ENCODE peak calls at places on chromosomes 7 and 10, in seven cellular contexts. P is PC-3; H is neuronal stem cell; B is Panc1; O is H9; U is mesenchymal stem cell; X is CD4-positive, alpha-beta T cell. Q is an unnamed sample.

GRCh38 chr7:129468087-129468486 is 33.9 kb downstream of the STRIP2 start:
- DNase-seq in P (no peak), H (no peak), B (no peak), O (no peak), U (peak; percentile 46), X (no peak), Q (no peak)

GRCh38 chr7:105521027-105521730 is 892 bp downstream of the PUS7 start:
- DNase-seq in P (peak; percentile 58), H (peak; percentile 49), B (no peak), O (peak; percentile 45), U (peak; percentile 82), X (peak; percentile 20), Q (peak; percentile 77)

GRCh38 chr7:10756981-10757380 is 216.7 kb upstream of the PHF14 start:
- DNase-seq in P (no peak), H (no peak), B (no peak), O (no peak), U (no peak), X (no peak), Q (no peak)

GRCh38 chr7:137096607-137097006 is 228.2 kb downstream of the CHRM2 start:
- DNase-seq in P (no peak), H (no peak), B (no peak), O (no peak), U (no peak), X (no peak), Q (no peak)

GRCh38 chr7:2551418-2551817 is 3.9 kb downstream of the BRAT1 start:
- DNase-seq in P (no peak), H (no peak), B (no peak), O (no peak), U (no peak), X (no peak), Q (no peak)

GRCh38 chr7:50657341-50657873 is 92.2 kb upstream of the DDC start:
- DNase-seq in P (no peak), H (no peak), B (no peak), O (no peak), U (peak; percentile 34), X (no peak), Q (no peak)

GRCh38 chr10:88070080-88070880 is 206.9 kb downstream of the PTEN start:
- DNase-seq in P (no peak), H (no peak), B (no peak), O (no peak), U (peak; percentile 94), X (no peak), Q (no peak)

GRCh38 chr7:70693300-70693689 is 438.6 kb upstream of the GALNT17 start:
- DNase-seq in P (no peak), H (no peak), B (no peak), O (no peak), U (peak; percentile 34), X (no peak), Q (no peak)

GRCh38 chr7:139559364-139560105 is 36.0 kb downstream of the CLEC2L start:
- DNase-seq in P (no peak), H (no peak), B (no peak), O (no peak), U (no peak), X (no peak), Q (no peak)

GRCh38 chr10:14102056-14102455 is 228.7 kb downstream of the FRMD4A start:
- DNase-seq in P (no peak), H (no peak), B (no peak), O (peak; percentile 47), U (peak; percentile 15), X (no peak), Q (no peak)

GRCh38 chr10:11440250-11441150 is 170.9 kb downstream of the USP6NL start:
- DNase-seq in P (no peak), H (no peak), B (no peak), O (peak; percentile 12), U (no peak), X (no peak), Q (no peak)

GRCh38 chr10:2908851-2909630 is 158.3 kb upstream of the PFKP start:
- DNase-seq in P (no peak), H (no peak), B (no peak), O (no peak), U (no peak), X (no peak), Q (no peak)

GRCh38 chr7:20827172-20827571 is 40.5 kb upstream of the SP8 start:
- DNase-seq in P (no peak), H (no peak), B (no peak), O (no peak), U (no peak), X (no peak), Q (no peak)

GRCh38 chr7:96028729-96029128 is 256.4 kb downstream of the DYNC1I1 start:
- DNase-seq in P (no peak), H (no peak), B (no peak), O (no peak), U (no peak), X (no peak), Q (no peak)

GRCh38 chr7:155007947-155008346 is 5.0 kb upstream of the PAXIP1 start:
- DNase-seq in P (no peak), H (peak; percentile 27), B (peak; percentile 38), O (peak; percentile 70), U (peak; percentile 31), X (peak; percentile 8), Q (no peak)

GRCh38 chr10:124681626-124682552 is 62.3 kb downstream of the FAM53B start:
- DNase-seq in P (no peak), H (no peak), B (no peak), O (no peak), U (no peak), X (no peak), Q (no peak)

GRCh38 chr10:68876246-68876918 is 24.7 kb upstream of the DDX50 start:
- DNase-seq in P (no peak), H (no peak), B (no peak), O (no peak), U (peak; percentile 78), X (no peak), Q (no peak)

GRCh38 chr7:80884511-80885195 is 34.2 kb downstream of the SEMA3C start:
- DNase-seq in P (no peak), H (no peak), B (no peak), O (no peak), U (peak; percentile 51), X (no peak), Q (no peak)

GRCh38 chr10:55024718-55025117 is 223.7 kb upstream of the PCDH15 start:
- DNase-seq in P (no peak), H (no peak), B (no peak), O (no peak), U (peak; percentile 17), X (no peak), Q (no peak)

GRCh38 chr10:7792541-7792940 is 4.6 kb downstream of the ATP5F1C start:
- DNase-seq in P (peak; percentile 10), H (no peak), B (no peak), O (no peak), U (no peak), X (no peak), Q (no peak)

GRCh38 chr10:44070282-44070681 is 314.6 kb downstream of the CXCL12 start:
- DNase-seq in P (no peak), H (no peak), B (no peak), O (no peak), U (no peak), X (no peak), Q (no peak)

GRCh38 chr7:10875081-10875480 is 98.6 kb upstream of the PHF14 start:
- DNase-seq in P (no peak), H (no peak), B (no peak), O (no peak), U (no peak), X (no peak), Q (no peak)

GRCh38 chr7:140676303-140676702 is 3.6 kb downstream of the ADCK2 start:
- DNase-seq in P (no peak), H (no peak), B (no peak), O (no peak), U (no peak), X (no peak), Q (no peak)

GRCh38 chr10:110363572-110364411 is 59.1 kb upstream of the SMNDC1 start:
- DNase-seq in P (no peak), H (no peak), B (no peak), O (no peak), U (no peak), X (peak; percentile 19), Q (no peak)

GRCh38 chr10:110368002-110368401 is 63.3 kb upstream of the SMNDC1 start:
- DNase-seq in P (no peak), H (no peak), B (no peak), O (no peak), U (peak; percentile 62), X (no peak), Q (no peak)

GRCh38 chr10:110364531-110364937 is 59.8 kb upstream of the SMNDC1 start:
- DNase-seq in P (peak; percentile 65), H (no peak), B (no peak), O (no peak), U (no peak), X (no peak), Q (no peak)

GRCh38 chr10:110366641-110367040 is 61.9 kb upstream of the SMNDC1 start:
- DNase-seq in P (no peak), H (no peak), B (no peak), O (no peak), U (no peak), X (no peak), Q (no peak)

GRCh38 chr10:110365356-110366143 is 60.8 kb upstream of the SMNDC1 start:
- DNase-seq in P (no peak), H (no peak), B (no peak), O (no peak), U (no peak), X (no peak), Q (no peak)
- H3K27ac ChIP-seq in P (peak overlapping the region; percentile 70), H (no peak overlapping the region), B (no peak overlapping the region), O (no peak overlapping the region), U (no peak overlapping the region), X (no peak overlapping the region), Q (no peak overlapping the region)

DNA sequence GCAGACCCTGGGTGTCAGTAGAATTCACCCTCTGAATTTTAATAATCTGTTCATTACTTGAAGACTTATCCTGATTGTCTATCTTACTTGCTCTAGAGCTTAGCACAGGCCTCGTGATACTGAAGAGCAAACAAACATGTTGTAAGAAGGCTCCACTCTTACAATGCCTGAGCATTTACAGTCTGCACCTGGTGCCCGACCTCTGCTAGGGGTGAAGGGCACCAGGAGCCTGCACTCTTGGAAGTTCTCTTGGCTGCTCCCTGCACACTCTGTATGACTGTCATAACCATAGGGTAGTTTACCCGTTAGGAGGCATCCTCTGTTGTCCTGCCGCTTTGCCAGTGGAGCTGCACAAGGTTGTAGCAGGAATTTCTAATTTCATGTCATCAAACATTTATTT is 91.3 kb upstream of the NPY start:
- DNase-seq in P (no peak), H (no peak), B (no peak), O (no peak), U (no peak), X (no peak), Q (peak; percentile 37)
- H3K9me3 ChIP-seq in P (no peaks in the 10 kb centered on the region), H (no peaks in the 10 kb centered on the region), B (no peaks in the 10 kb centered on the region), O (no peaks in the 10 kb centered on the region), U (no peaks in the 10 kb centered on the region), X (no peaks in the 10 kb centered on the region), Q (no peaks in the 10 kb centered on the region)

GRCh38 chr10:110265573-110266193 is 39.0 kb downstream of the SMNDC1 start:
- DNase-seq in P (no peak), H (no peak), B (no peak), O (no peak), U (no peak), X (no peak), Q (no peak)
- H3K27ac ChIP-seq in P (no peak overlapping the region), H (no peak overlapping the region), B (no peak overlapping the region), O (no peak overlapping the region), U (no peak overlapping the region), X (no peak overlapping the region), Q (no peak overlapping the region)

DNA sequence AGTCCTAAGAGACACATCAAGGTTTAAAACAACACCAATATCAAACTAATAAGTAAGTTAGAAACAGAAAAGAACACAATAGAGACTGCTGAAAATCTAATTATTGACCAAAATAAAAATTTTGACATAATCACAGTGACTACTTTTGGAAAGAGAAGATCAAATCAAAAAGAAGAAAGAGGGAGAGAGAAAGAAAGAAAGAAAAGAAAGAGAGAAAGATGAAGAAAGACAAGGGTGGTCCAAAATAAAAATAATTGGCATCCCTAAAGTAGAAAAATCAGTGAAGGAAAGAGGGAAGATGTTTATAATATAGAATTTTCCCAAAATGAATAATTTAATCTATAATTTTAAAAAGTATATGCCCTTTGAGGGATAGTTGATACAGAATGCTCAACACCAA is 118.8 kb upstream of the VIPR2 start:
- DNase-seq in P (no peak), H (no peak), B (no peak), O (no peak), U (no peak), X (no peak), Q (no peak)
- H3K9me3 ChIP-seq in P (no peaks in the 10 kb centered on the region), H (no peaks in the 10 kb centered on the region), B (no peaks in the 10 kb centered on the region), O (no peaks in the 10 kb centered on the region), U (peaks cover 40% of the 10 kb centered on the region), X (peaks cover 10% of the 10 kb centered on the region), Q (no peaks in the 10 kb centered on the region)